ENCODE peak calls at places on chromosomes 12 and 14, in four cellular contexts. C, V, O and U are unnamed samples.

GRCh38 chr12:49367381-49368239 is at the start of gene SPATS2:
- DNase-seq in C (no peak), V (peak), O (no peak), U (peak)

GRCh38 chr14:68975667-68976066 is 3.4 kb downstream of the ACTN1 start:
- DNase-seq in C (no peak), V (no peak), O (no peak), U (no peak)

GRCh38 chr14:93717222-93717967 is 70.9 kb downstream of the PRIMA1 start:
- DNase-seq in C (no peak), V (no peak), O (no peak), U (no peak)

GRCh38 chr12:2094597-2094996 is 41.8 kb downstream of the CACNA1C start:
- DNase-seq in C (no peak), V (no peak), O (no peak), U (no peak)

GRCh38 chr12:69131073-69131472 is 108.3 kb upstream of the CPSF6 start:
- DNase-seq in C (no peak), V (no peak), O (no peak), U (no peak)

GRCh38 chr12:67326637-67327036 is 57.5 kb downstream of the CAND1 start:
- DNase-seq in C (no peak), V (no peak), O (no peak), U (no peak)

GRCh38 chr12:108099085-108099484 is 30.0 kb upstream of the WSCD2 start:
- DNase-seq in C (no peak), V (no peak), O (no peak), U (no peak)

GRCh38 chr12:94435511-94435927 is 24.1 kb downstream of the CEP83 start:
- DNase-seq in C (no peak), V (peak), O (no peak), U (peak)

GRCh38 chr14:57530571-57530970 is 36.9 kb upstream of the CCDC198 start:
- DNase-seq in C (no peak), V (no peak), O (no peak), U (no peak)

GRCh38 chr14:50756300-50756699 is 74.7 kb downstream of the NIN start:
- DNase-seq in C (no peak), V (no peak), O (no peak), U (no peak)

GRCh38 chr12:45246202-45246601 is 30.3 kb downstream of the ANO6 start:
- DNase-seq in C (no peak), V (no peak), O (no peak), U (no peak)

GRCh38 chr12:92010853-92011701 is 134.6 kb downstream of the BTG1 start:
- DNase-seq in C (no peak), V (no peak), O (no peak), U (no peak)

GRCh38 chr12:49232940-49233841 is 31.7 kb upstream of the TUBA1C start:
- DNase-seq in C (no peak), V (peak), O (no peak), U (peak)

GRCh38 chr12:22306311-22306710 is 28.2 kb downstream of the ST8SIA1 start:
- DNase-seq in C (no peak), V (no peak), O (no peak), U (no peak)

GRCh38 chr12:112466011-112466422 is 47.3 kb downstream of the PTPN11 start:
- DNase-seq in C (no peak), V (no peak), O (no peak), U (no peak)

GRCh38 chr12:50062733-50063452 is 5.5 kb downstream of the ASIC1 start:
- DNase-seq in C (no peak), V (peak), O (no peak), U (peak)